ENCODE peak calls at places on chromosomes 1 and 21, in five cellular contexts. One of them, this sample, is unnamed.

GRCh38 chr21:29182674-29183073 is 52.2 kb downstream of the MAP3K7CL start:
- DNase-seq in uterus: no peak
- DNase-seq in kidney: no peak
- DNase-seq in ovary: no peak
- DNase-seq in IMR-90: peak
- DNase-seq in this sample: no peak

GRCh38 chr1:54037476-54037875 is 15.5 kb downstream of the TMEM59 start:
- DNase-seq in uterus: no peak
- DNase-seq in kidney: no peak
- DNase-seq in ovary: no peak
- DNase-seq in IMR-90: peak
- DNase-seq in this sample: no peak

GRCh38 chr1:10691740-10692125 is 104.7 kb downstream of the CASZ1 start:
- DNase-seq in uterus: no peak
- DNase-seq in kidney: no peak
- DNase-seq in ovary: no peak
- DNase-seq in IMR-90: no peak
- DNase-seq in this sample: no peak

GRCh38 chr21:32413697-32414578 is 1.4 kb downstream of the EVA1C start:
- DNase-seq in uterus: peak
- DNase-seq in kidney: no peak
- DNase-seq in ovary: no peak
- DNase-seq in IMR-90: no peak
- DNase-seq in this sample: no peak

GRCh38 chr1:214107322-214108096 is 119.7 kb downstream of the PROX1 start:
- DNase-seq in uterus: no peak
- DNase-seq in kidney: no peak
- DNase-seq in ovary: peak
- DNase-seq in IMR-90: peak
- DNase-seq in this sample: no peak

GRCh38 chr1:212119397-212119837 is 83.9 kb downstream of the DTL start:
- DNase-seq in uterus: no peak
- DNase-seq in kidney: no peak
- DNase-seq in ovary: no peak
- DNase-seq in IMR-90: no peak
- DNase-seq in this sample: no peak

GRCh38 chr1:170296642-170297041 is 150.9 kb downstream of the NTMT2 start:
- DNase-seq in uterus: no peak
- DNase-seq in kidney: no peak
- DNase-seq in ovary: no peak
- DNase-seq in IMR-90: peak
- DNase-seq in this sample: no peak

GRCh38 chr1:18927654-18928272 is 25.4 kb upstream of the ALDH4A1 start:
- DNase-seq in uterus: no peak
- DNase-seq in kidney: peak
- DNase-seq in ovary: no peak
- DNase-seq in IMR-90: peak
- DNase-seq in this sample: no peak

GRCh38 chr1:81920245-81920740 is 119.6 kb downstream of the ADGRL2 start:
- DNase-seq in uterus: peak
- DNase-seq in kidney: peak
- DNase-seq in ovary: peak
- DNase-seq in IMR-90: peak
- DNase-seq in this sample: peak

GRCh38 chr21:45291613-45292398 is 4.1 kb upstream of the POFUT2 start:
- DNase-seq in uterus: no peak
- DNase-seq in kidney: peak
- DNase-seq in ovary: peak
- DNase-seq in IMR-90: no peak
- DNase-seq in this sample: no peak

GRCh38 chr21:45288441-45288841 is 746 bp upstream of the POFUT2 start:
- DNase-seq in uterus: no peak
- DNase-seq in kidney: peak
- DNase-seq in ovary: peak
- DNase-seq in IMR-90: no peak
- DNase-seq in this sample: no peak

GRCh38 chr21:45290948-45291612 is 3.4 kb upstream of the POFUT2 start:
- DNase-seq in uterus: peak
- DNase-seq in kidney: no peak
- DNase-seq in ovary: peak
- DNase-seq in IMR-90: peak
- DNase-seq in this sample: no peak

GRCh38 chr21:45289134-45289533 is 1.4 kb upstream of the POFUT2 start:
- DNase-seq in uterus: no peak
- DNase-seq in kidney: no peak
- DNase-seq in ovary: no peak
- DNase-seq in IMR-90: no peak
- DNase-seq in this sample: no peak

GRCh38 chr21:45289655-45290515 is 2.2 kb upstream of the POFUT2 start:
- DNase-seq in uterus: no peak
- DNase-seq in kidney: no peak
- DNase-seq in ovary: peak
- DNase-seq in IMR-90: peak
- DNase-seq in this sample: no peak
- TF ChIP-seq CTCF in uterus: no peak
- TF ChIP-seq CTCF in kidney: no peak
- TF ChIP-seq CTCF in ovary: no peak
- TF ChIP-seq CTCF in IMR-90: peak
- TF ChIP-seq CTCF in this sample: peak

DNA sequence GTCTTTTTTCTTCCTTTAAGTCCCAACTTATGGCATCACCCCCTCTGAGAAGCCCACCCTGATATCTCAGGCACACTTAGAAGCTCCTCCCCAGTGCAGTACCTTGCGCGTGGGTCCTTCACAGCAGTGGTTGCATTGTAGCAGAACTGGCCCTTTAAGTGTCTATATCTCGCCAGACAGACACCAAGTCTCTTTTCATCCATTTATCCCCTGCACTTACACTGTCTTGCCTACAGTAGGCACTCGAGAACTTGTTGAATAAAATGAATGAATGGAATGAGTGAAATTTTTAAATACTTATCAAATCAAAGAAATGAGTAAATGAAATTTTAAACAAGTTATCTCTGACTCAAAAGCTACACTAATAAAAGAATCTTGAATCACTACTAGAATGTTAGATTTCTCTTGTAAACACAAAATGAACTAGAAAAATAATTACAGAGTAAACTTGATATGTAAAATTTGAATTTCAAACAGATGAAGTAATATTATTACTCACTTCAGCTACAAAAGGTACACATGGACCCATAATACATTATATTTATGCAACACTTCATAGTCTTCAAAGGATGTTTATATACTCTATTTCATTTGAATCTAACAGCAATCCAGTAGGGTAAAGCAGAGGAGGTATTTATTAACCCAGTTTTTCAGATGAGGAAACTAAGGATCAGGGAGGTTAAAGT is 54.7 kb upstream of the MAN1A2 start:
- DNase-seq in uterus: no peak
- DNase-seq in kidney: no peak
- DNase-seq in ovary: no peak
- DNase-seq in IMR-90: peak
- DNase-seq in this sample: no peak
- TF ChIP-seq CTCF in uterus: no peak
- TF ChIP-seq CTCF in kidney: no peak
- TF ChIP-seq CTCF in ovary: no peak
- TF ChIP-seq CTCF in IMR-90: peak
- TF ChIP-seq CTCF in this sample: peak

GRCh38 chr1:178689769-178690168 is 35.3 kb upstream of the RALGPS2 start:
- DNase-seq in uterus: no peak
- DNase-seq in kidney: no peak
- DNase-seq in ovary: no peak
- DNase-seq in IMR-90: peak
- DNase-seq in this sample: no peak

GRCh38 chr1:178690496-178690895 is 34.5 kb upstream of the RALGPS2 start:
- DNase-seq in uterus: no peak
- DNase-seq in kidney: no peak
- DNase-seq in ovary: no peak
- DNase-seq in IMR-90: no peak
- DNase-seq in this sample: no peak

GRCh38 chr1:178692564-178693327 is 32.3 kb upstream of the RALGPS2 start:
- DNase-seq in uterus: no peak
- DNase-seq in kidney: no peak
- DNase-seq in ovary: no peak
- DNase-seq in IMR-90: no peak
- DNase-seq in this sample: no peak

GRCh38 chr1:178694923-178695525 is 30.0 kb upstream of the RALGPS2 start:
- DNase-seq in uterus: no peak
- DNase-seq in kidney: no peak
- DNase-seq in ovary: no peak
- DNase-seq in IMR-90: no peak
- DNase-seq in this sample: no peak

GRCh38 chr1:178693368-178693767 is 31.7 kb upstream of the RALGPS2 start:
- DNase-seq in uterus: no peak
- DNase-seq in kidney: no peak
- DNase-seq in ovary: no peak
- DNase-seq in IMR-90: peak
- DNase-seq in this sample: peak
- TF ChIP-seq CTCF in uterus: no peak
- TF ChIP-seq CTCF in kidney: no peak
- TF ChIP-seq CTCF in ovary: no peak
- TF ChIP-seq CTCF in IMR-90: peak
- TF ChIP-seq CTCF in this sample: no peak

GRCh38 chr1:233372218-233373125 is 44.9 kb downstream of the MAP3K21 start:
- DNase-seq in uterus: no peak
- DNase-seq in kidney: no peak
- DNase-seq in ovary: no peak
- DNase-seq in IMR-90: no peak
- DNase-seq in this sample: no peak

GRCh38 chr1:233375653-233376052 is 48.1 kb downstream of the MAP3K21 start:
- DNase-seq in uterus: no peak
- DNase-seq in kidney: no peak
- DNase-seq in ovary: no peak
- DNase-seq in IMR-90: no peak
- DNase-seq in this sample: no peak

GRCh38 chr1:233373226-233373625 is 45.7 kb downstream of the MAP3K21 start:
- DNase-seq in uterus: no peak
- DNase-seq in kidney: no peak
- DNase-seq in ovary: no peak
- DNase-seq in IMR-90: no peak
- DNase-seq in this sample: no peak

GRCh38 chr1:233379869-233380438 is 52.4 kb downstream of the MAP3K21 start:
- DNase-seq in uterus: no peak
- DNase-seq in kidney: no peak
- DNase-seq in ovary: no peak
- DNase-seq in IMR-90: no peak
- DNase-seq in this sample: no peak

DNA sequence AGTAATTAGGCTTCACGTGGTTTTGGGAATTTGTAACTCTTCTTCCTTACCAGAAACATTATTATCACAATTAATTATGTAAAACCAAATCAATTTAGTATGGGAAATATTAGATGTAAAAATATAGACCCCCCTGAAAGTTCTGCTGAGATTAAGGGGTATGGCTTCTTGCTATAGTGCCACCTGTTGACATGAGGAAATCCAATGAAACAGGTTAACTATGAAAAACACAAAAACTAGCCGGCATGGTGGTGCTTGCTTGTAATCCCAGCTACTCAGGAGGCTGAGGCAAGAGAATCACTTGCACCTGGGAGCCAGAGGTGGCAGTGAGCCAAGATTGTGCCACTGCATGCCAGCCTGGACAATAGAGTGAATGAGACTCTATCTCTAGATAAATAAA is 49.2 kb downstream of the MAP3K21 start:
- DNase-seq in uterus: no peak
- DNase-seq in kidney: no peak
- DNase-seq in ovary: no peak
- DNase-seq in IMR-90: no peak
- DNase-seq in this sample: no peak
- TF ChIP-seq CTCF in uterus: no peak
- TF ChIP-seq CTCF in kidney: no peak
- TF ChIP-seq CTCF in ovary: no peak
- TF ChIP-seq CTCF in IMR-90: no peak
- TF ChIP-seq CTCF in this sample: no peak

GRCh38 chr1:39141925-39142324 is 62.6 kb upstream of the MACF1 start:
- DNase-seq in uterus: no peak
- DNase-seq in kidney: no peak
- DNase-seq in ovary: no peak
- DNase-seq in IMR-90: peak
- DNase-seq in this sample: peak

GRCh38 chr1:39139723-39140360 is 64.7 kb upstream of the MACF1 start:
- DNase-seq in uterus: no peak
- DNase-seq in kidney: no peak
- DNase-seq in ovary: no peak
- DNase-seq in IMR-90: no peak
- DNase-seq in this sample: no peak

GRCh38 chr1:39145651-39145970 is 58.9 kb upstream of the MACF1 start:
- DNase-seq in uterus: no peak
- DNase-seq in kidney: no peak
- DNase-seq in ovary: no peak
- DNase-seq in IMR-90: no peak
- DNase-seq in this sample: no peak

GRCh38 chr1:39144943-39145650 is 59.4 kb upstream of the MACF1 start:
- DNase-seq in uterus: no peak
- DNase-seq in kidney: no peak
- DNase-seq in ovary: no peak
- DNase-seq in IMR-90: peak
- DNase-seq in this sample: no peak

DNA sequence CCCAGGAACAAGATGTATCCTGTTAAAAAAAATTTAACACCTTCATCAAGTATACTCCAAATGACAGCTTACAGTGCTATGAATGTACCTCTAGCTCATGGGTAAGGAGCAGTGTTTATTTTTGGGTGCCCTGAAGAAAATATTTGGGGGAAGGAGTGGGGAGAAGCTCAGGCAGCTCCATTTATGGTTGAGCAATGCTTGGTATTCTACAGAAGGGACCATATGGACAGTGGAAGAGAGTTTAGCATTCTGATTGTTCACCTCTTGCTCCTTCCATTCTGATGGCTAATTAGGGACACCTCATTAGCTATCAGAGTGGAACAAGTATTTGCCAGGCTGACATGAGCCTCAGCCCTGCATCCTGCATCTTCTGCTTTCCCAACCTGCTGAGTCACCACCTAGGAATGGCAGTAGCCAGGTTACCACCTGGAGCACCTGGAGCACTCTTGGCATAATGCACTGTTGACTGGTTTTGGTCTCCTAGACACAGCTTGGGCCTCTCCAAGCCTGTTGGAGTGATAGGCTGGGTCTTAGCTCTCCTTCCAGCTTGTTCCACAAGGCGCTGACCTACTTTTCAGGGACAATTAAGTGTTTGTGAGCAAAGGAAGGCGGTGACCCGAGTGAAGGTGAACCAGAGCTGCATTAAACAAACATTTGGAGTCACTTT is 62.0 kb upstream of the MACF1 start:
- DNase-seq in uterus: no peak
- DNase-seq in kidney: peak
- DNase-seq in ovary: no peak
- DNase-seq in IMR-90: no peak
- DNase-seq in this sample: no peak
- TF ChIP-seq CTCF in uterus: no peak
- TF ChIP-seq CTCF in kidney: no peak
- TF ChIP-seq CTCF in ovary: no peak
- TF ChIP-seq CTCF in IMR-90: no peak
- TF ChIP-seq CTCF in this sample: no peak